ENCODE peak calls at places on chromosomes 5 and 9, in eight cellular contexts. W is GM12878; C is Peyer's patch; M is CD8-positive, alpha-beta memory T cell; V is caudate nucleus; Y is right cardiac atrium; D is PC-3; S is Panc1. A is an unnamed sample.

GRCh38 chr5:125746936-125747335 is 676.3 kb upstream of the GRAMD2B start:
- DNase-seq in W (no peak), C (no peak), M (no peak), V (no peak), Y (no peak), D (no peak), S (no peak), A (no peak)

GRCh38 chr9:36576866-36577265 is 4.2 kb downstream of the MELK start:
- DNase-seq in W (no peak), C (no peak), M (no peak), V (no peak), Y (no peak), D (no peak), S (no peak), A (no peak)

GRCh38 chr5:137693951-137694721 is 41.8 kb downstream of the KLHL3 start:
- DNase-seq in W (no peak), C (no peak), M (no peak), V (no peak), Y (no peak), D (no peak), S (no peak), A (no peak)

GRCh38 chr5:126066795-126067321 is 356.4 kb upstream of the GRAMD2B start:
- DNase-seq in W (no peak), C (no peak), M (no peak), V (no peak), Y (no peak), D (no peak), S (no peak), A (no peak)

GRCh38 chr9:86577420-86578333 is 223.5 kb upstream of the TUT7 start:
- DNase-seq in W (no peak), C (no peak), M (no peak), V (no peak), Y (peak; percentile 35), D (no peak), S (no peak), A (no peak)

GRCh38 chr9:86948153-86948929 is 1.0 kb upstream of the GAS1 start:
- DNase-seq in W (no peak), C (peak; percentile 55), M (peak; percentile 66), V (peak; percentile 79), Y (peak; percentile 93), D (peak; percentile 65), S (peak; percentile 28), A (peak; percentile 66)

GRCh38 chr5:133523013-133523658 is 89.2 kb downstream of the FSTL4 start:
- DNase-seq in W (no peak), C (no peak), M (no peak), V (no peak), Y (no peak), D (no peak), S (no peak), A (no peak)

GRCh38 chr5:138702166-138702826 is 50.9 kb upstream of the CTNNA1 start:
- DNase-seq in W (no peak), C (no peak), M (no peak), V (no peak), Y (no peak), D (no peak), S (no peak), A (no peak)

GRCh38 chr5:102216559-102217157 is 79.4 kb downstream of the SLCO4C1 start:
- DNase-seq in W (no peak), C (no peak), M (no peak), V (no peak), Y (no peak), D (no peak), S (no peak), A (no peak)

GRCh38 chr5:168329302-168329701 is 37.9 kb downstream of the WWC1 start:
- DNase-seq in W (no peak), C (no peak), M (no peak), V (no peak), Y (no peak), D (peak; percentile 57), S (no peak), A (no peak)

GRCh38 chr5:154215931-154216330 is 25.4 kb downstream of the GALNT10 start:
- DNase-seq in W (no peak), C (no peak), M (no peak), V (no peak), Y (no peak), D (no peak), S (no peak), A (no peak)

GRCh38 chr9:82057805-82058204 is 69.2 kb downstream of the SPATA31D1 start:
- DNase-seq in W (no peak), C (no peak), M (no peak), V (no peak), Y (no peak), D (no peak), S (no peak), A (no peak)

GRCh38 chr5:90264930-90265857 is 144.4 kb downstream of the CETN3 start:
- DNase-seq in W (peak; percentile 41), C (peak; percentile 25), M (peak; percentile 10), V (peak; percentile 0), Y (peak; percentile 72), D (peak; percentile 82), S (peak; percentile 58), A (peak; percentile 21)

GRCh38 chr5:171586436-171586835 is 167.0 kb downstream of the FGF18 start:
- DNase-seq in W (no peak), C (no peak), M (no peak), V (no peak), Y (no peak), D (no peak), S (no peak), A (no peak)

GRCh38 chr9:96222132-96222531 is 79.8 kb downstream of the HSD17B3 start:
- DNase-seq in W (no peak), C (no peak), M (no peak), V (no peak), Y (no peak), D (peak; percentile 17), S (no peak), A (no peak)

GRCh38 chr5:143401846-143402463 is 1.5 kb downstream of the NR3C1 start:
- DNase-seq in W (no peak), C (no peak), M (peak; percentile 30), V (no peak), Y (no peak), D (peak; percentile 21), S (no peak), A (no peak)

GRCh38 chr5:100803391-100803790 is 99.7 kb downstream of the ST8SIA4 start:
- DNase-seq in W (no peak), C (no peak), M (no peak), V (no peak), Y (no peak), D (no peak), S (no peak), A (no peak)

GRCh38 chr9:117775576-117775975 is 71.4 kb downstream of the TLR4 start:
- DNase-seq in W (no peak), C (no peak), M (no peak), V (no peak), Y (no peak), D (no peak), S (no peak), A (no peak)

GRCh38 chr9:35490910-35491465 is 1.1 kb downstream of the RUSC2 start:
- DNase-seq in W (no peak), C (no peak), M (no peak), V (no peak), Y (no peak), D (no peak), S (no peak), A (no peak)

GRCh38 chr5:133947431-133947841 is 21.0 kb downstream of the C5orf15 start:
- DNase-seq in W (no peak), C (no peak), M (no peak), V (no peak), Y (no peak), D (no peak), S (no peak), A (no peak)

GRCh38 chr9:95947118-95947517 is 71.6 kb downstream of the ERCC6L2 start:
- DNase-seq in W (no peak), C (no peak), M (no peak), V (no peak), Y (no peak), D (no peak), S (no peak), A (no peak)

GRCh38 chr9:128059365-128059983 is 7.6 kb downstream of the NAIF1 start:
- DNase-seq in W (no peak), C (no peak), M (no peak), V (no peak), Y (no peak), D (no peak), S (no peak), A (no peak)
- H3K27ac ChIP-seq in W (no peak overlapping the region), C (peak overlapping the region; percentile 14), M (no peak overlapping the region), V (no peak overlapping the region), Y (no peak overlapping the region), D (no peak overlapping the region), S (no peak overlapping the region), A (no peak overlapping the region)

DNA sequence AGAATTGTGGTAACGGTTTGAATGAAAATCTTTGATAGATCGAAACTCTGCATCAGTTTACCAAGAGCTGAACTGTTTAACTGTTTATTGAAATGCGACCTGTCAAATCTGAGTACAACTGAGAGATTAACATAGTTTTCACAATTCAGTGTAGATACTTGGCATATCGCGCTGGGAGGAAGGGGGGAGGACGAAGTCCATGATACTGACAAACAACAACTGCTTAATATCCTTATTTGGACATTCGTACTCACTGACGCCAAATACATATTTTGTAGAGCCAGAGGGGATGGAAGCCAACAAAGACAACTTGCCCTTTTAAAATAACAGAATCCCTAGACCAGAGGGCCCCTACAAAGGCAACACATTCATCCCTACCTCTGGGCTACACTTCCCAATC is 93.2 kb downstream of the GLIS3 start:
- DNase-seq in W (no peak), C (no peak), M (no peak), V (no peak), Y (peak; percentile 68), D (no peak), S (no peak), A (no peak)
- H3K27ac ChIP-seq in W (no peak overlapping the region), C (peak overlapping the region; percentile 27), M (no peak overlapping the region), V (no peak overlapping the region), Y (peak overlapping the region; percentile 15), D (no peak overlapping the region), S (no peak overlapping the region), A (no peak overlapping the region)

DNA sequence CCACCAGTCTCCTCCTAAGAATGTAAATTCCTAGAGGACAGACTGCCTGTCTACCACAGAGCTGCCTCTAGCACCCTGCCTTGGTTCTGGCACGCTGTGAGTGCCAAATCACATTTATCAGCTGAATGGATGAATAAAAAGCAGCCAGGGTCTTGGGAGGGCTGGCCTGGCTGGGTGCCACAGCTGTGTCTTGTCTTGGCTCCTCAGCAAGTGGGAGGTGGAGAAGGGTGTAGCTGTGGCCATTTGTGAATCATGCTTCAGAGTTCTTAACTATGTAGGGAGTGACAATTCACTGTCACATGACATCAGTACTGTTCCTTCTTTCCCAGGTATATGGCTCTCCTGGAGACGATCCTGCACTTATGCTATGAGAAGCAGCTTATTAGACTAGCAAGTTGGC is 70.6 kb downstream of the DCP2 start:
- DNase-seq in W (no peak), C (no peak), M (no peak), V (no peak), Y (no peak), D (peak; percentile 85), S (no peak), A (no peak)
- H3K27ac ChIP-seq in W (no peak overlapping the region), C (no peak overlapping the region), M (no peak overlapping the region), V (no peak overlapping the region), Y (no peak overlapping the region), D (peak overlapping the region; percentile 31), S (no peak overlapping the region), A (no peak overlapping the region)

DNA sequence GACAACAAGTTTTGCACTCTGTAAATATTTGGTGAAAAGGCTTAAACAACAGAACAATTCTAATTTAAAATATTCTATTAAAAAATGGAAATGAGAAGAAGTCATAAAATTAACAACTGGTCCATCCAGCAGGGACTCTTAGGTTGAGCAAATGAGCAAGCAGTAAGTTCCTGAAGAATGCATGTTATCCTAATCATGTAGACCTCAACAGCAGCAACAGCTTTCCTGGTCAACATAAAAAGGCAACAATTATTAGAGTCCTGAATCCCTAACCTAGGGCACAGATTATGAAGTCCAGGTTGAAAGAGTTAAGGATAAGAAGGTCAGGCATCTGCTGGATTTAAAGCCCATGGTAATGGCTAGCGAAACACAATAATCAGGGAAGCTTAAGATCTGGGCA is 120.9 kb downstream of the SSBP2 start:
- DNase-seq in W (no peak), C (no peak), M (no peak), V (no peak), Y (no peak), D (no peak), S (no peak), A (no peak)
- H3K27ac ChIP-seq in W (no peak overlapping the region), C (no peak overlapping the region), M (no peak overlapping the region), V (no peak overlapping the region), Y (no peak overlapping the region), D (no peak overlapping the region), S (no peak overlapping the region), A (no peak overlapping the region)